ENCODE peak calls at places on chromosomes 4 and X, in five cellular contexts. M is suprapubic skin, F is heart left ventricle, E is MM.1S, S is cardiac fibroblast. V is an unnamed sample.

GRCh38 chrX:130171446-130172126 is at the start of gene RAB33A:
- DNase-seq in S (no peak), M (no peak), E (no peak), F (no peak), V (peak; percentile 44)

GRCh38 chr4:54384563-54384962 is 155.5 kb downstream of the PDGFRA start:
- DNase-seq in F (no peak), M (no peak), E (peak; percentile 49), S (peak; percentile 60), V (no peak)

GRCh38 chrX:150202641-150203248 is 160.4 kb upstream of the MAMLD1 start:
- DNase-seq in M (no peak), F (no peak), S (peak; percentile 92), E (no peak), V (no peak)

GRCh38 chr4:181672751-181673150 is 570.5 kb upstream of the TENM3 start:
- DNase-seq in E (no peak), M (no peak), S (no peak), F (no peak), V (no peak)

GRCh38 chr4:140300271-140300970 is 73.0 kb upstream of the SCOC start:
- DNase-seq in M (no peak), S (peak; percentile 72), F (peak; percentile 34), E (no peak), V (no peak)

GRCh38 chrX:107562482-107562881 is 65.8 kb upstream of the PRPS1 start:
- DNase-seq in E (no peak), F (no peak), S (peak; percentile 72), M (no peak), V (no peak)

GRCh38 chr4:146545102-146545501 is 23.4 kb upstream of the SLC10A7 start:
- DNase-seq in S (peak; percentile 70), E (peak; percentile 54), M (no peak), F (no peak), V (no peak)

GRCh38 chrX:46913710-46914109 is 1.5 kb downstream of the JADE3 start:
- DNase-seq in F (no peak), E (no peak), S (peak; percentile 25), M (no peak), V (peak; percentile 39)

GRCh38 chr4:8860096-8860891 is 11.3 kb downstream of the HMX1 start:
- DNase-seq in M (no peak), E (no peak), S (no peak), F (peak; percentile 19), V (no peak)

GRCh38 chr4:86184216-86184915 is 175.5 kb downstream of the MAPK10 start:
- DNase-seq in S (peak; percentile 28), E (no peak), F (no peak), M (no peak), V (no peak)

GRCh38 chr4:86720508-86721068 is 126.5 kb downstream of the PTPN13 start:
- DNase-seq in M (no peak), E (no peak), F (no peak), S (peak; percentile 33), V (no peak)

GRCh38 chr4:142648378-142648777 is 197.7 kb downstream of the INPP4B start:
- DNase-seq in E (no peak), F (no peak), M (no peak), S (no peak), V (no peak)

DNA sequence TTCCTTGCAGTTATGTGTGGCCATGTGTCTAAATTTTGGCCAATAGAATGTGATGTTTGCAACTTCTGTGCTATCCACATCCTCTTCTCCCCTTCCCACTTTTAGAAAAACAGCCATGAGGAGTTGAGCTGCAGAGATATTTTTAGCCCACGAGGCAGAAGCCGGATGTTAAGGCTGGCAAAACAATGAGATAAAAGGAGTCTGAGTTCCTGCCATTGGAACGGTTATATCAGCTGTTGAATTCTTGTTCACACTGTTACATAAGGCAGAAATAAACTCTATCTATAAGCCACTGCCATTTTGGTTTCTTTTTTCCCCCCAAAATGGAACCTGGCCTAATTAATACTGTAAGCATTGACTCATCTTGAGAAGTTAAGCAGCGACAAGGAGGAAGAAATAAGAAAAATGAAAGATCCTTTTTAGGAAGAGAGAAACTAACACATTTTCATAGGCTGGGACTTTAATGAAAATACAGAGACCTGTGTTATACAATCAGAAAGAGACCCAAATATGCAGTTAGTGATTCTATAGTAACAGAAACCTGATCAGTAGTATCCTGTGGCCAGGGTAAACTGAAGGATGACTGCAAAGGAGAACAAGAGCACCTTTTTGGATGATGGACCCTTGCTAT is 200.5 kb downstream of the INPP4B start:
- DNase-seq in M (no peak), E (peak; percentile 8), S (peak; percentile 16), F (no peak), V (no peak)
- H3K4me3 ChIP-seq in M (no peak overlapping the region), E (no peak overlapping the region), S (no peak overlapping the region), F (no peak overlapping the region), V (no peak overlapping the region)

GRCh38 chr4:174873931-174874330 is 44.2 kb upstream of the ADAM29 start:
- DNase-seq in S (peak; percentile 1), E (peak; percentile 31), F (no peak), M (no peak), V (no peak)
- TF ChIP-seq CTCF in S (peak; percentile 7), E (peak; percentile 51), F (no peak), M (no peak), V (no peak)

GRCh38 chr4:168842186-168842585 is 167.9 kb downstream of the CBR4 start:
- DNase-seq in F (no peak), E (no peak), S (no peak), M (no peak), V (no peak)

GRCh38 chr4:168840386-168840763 is 169.7 kb downstream of the CBR4 start:
- DNase-seq in M (no peak), S (peak; percentile 43), F (no peak), E (no peak), V (no peak)

GRCh38 chr4:168839758-168840385 is 170.2 kb downstream of the CBR4 start:
- DNase-seq in E (no peak), F (no peak), S (peak; percentile 52), M (no peak), V (no peak)

GRCh38 chr4:168840988-168841681 is 168.9 kb downstream of the CBR4 start:
- DNase-seq in M (no peak), F (peak; percentile 63), S (no peak), E (no peak), V (no peak)

DNA sequence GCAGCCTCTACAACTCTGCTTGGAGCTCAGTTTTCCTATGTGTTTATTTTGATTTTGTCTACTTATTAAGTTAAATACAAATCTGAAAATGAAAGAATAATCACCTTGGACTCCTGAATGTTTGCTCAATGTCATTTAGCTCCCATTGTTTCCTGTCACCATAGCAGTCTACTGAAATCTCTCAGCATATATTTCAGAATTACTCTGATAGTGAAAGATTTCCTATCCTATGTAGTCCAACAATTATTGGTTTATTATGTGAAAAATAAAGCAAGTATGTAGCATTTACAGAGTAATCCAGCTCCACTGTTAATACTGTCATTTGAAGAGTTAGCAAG is 168.4 kb downstream of the CBR4 start:
- DNase-seq in E (no peak), F (no peak), S (no peak), M (no peak), V (no peak)
- H3K4me3 ChIP-seq in E (no peak overlapping the region), F (no peak overlapping the region), S (no peak overlapping the region), M (no peak overlapping the region), V (no peak overlapping the region)

GRCh38 chrX:10725071-10725470 is 104.7 kb upstream of the MID1 start:
- DNase-seq in E (no peak), S (no peak), M (no peak), F (no peak), V (no peak)
- TF ChIP-seq CTCF in E (no peak), S (no peak), M (peak; percentile 11), F (no peak), V (no peak)

DNA sequence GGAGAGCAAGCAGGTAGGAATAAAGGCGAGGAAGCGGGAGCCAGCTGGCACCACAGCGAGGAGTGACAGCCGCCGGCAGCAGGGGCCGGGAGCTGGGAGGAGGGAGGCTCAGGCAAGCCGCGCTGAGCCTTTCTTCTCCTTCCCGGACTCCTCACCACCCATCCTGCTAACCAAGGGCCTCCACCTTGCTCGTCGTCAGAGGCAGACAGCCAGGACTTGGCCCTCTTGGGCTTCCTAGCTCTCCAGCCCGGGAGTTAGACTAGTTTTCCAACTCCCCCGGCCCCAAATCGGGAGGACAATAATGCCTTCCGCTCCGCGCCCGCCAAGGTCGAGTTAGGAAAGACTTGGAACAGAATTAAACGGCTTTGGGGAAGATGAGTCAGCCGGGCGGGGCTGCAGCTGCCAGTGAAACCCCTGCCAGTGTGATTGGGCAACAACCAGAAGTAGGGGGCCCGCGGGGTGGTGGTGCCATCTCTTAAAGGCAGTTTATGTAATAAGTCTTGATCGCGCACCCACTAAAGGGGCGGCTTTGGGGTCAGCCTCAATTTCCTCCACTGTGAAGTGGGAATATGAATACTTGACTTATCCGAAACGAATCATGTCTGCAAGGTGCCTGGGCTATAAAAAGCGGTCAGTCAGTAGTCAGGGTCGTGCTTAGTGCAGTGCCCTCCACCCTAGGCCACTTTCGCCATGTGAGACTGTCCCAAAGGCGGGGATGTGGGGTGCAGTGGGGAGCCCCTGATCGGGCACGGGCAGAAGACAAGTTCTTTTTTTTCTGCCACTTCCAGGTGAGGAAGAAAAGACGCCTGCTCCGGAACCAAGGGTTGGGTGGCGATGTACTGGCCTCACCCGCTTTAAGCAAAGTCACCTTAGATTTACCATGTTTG is 6.7 kb upstream of the HSD17B10 start:
- DNase-seq in E (no peak), S (peak; percentile 66), M (peak; percentile 92), F (peak; percentile 81), V (peak; percentile 63)
- H3K4me3 ChIP-seq in E (peak overlapping the region; percentile 63), S (peak overlapping the region; percentile 15), M (peak overlapping the region; percentile 44), F (peak overlapping the region; percentile 47), V (peak overlapping the region; percentile 48)

V was measured in lower lobe of right lung.